ENCODE peak calls at places on chromosomes 3 and 15, in five cellular contexts. R is AG09319, H is lung, X is upper lobe of left lung, D is AG04450. U is an unnamed sample.

GRCh38 chr3:197082871-197083270 is 53.3 kb upstream of the MELTF start:
- DNase-seq in D (no peak), X (no peak), R (no peak), H (no peak), U (no peak)

GRCh38 chr15:96406701-96407100 is 76.2 kb downstream of the NR2F2 start:
- DNase-seq in H (no peak), R (no peak), X (no peak), D (no peak), U (no peak)

GRCh38 chr3:98733055-98733777 is 29.9 kb upstream of the ST3GAL6 start:
- DNase-seq in H (peak), X (peak), D (no peak), R (no peak), U (no peak)

GRCh38 chr3:162072656-162073055 is 576.0 kb downstream of the OTOL1 start:
- DNase-seq in D (no peak), X (no peak), R (no peak), H (no peak), U (no peak)

GRCh38 chr3:113284453-113285050 is 73.2 kb downstream of the BOC start:
- DNase-seq in H (no peak), D (no peak), X (no peak), R (no peak), U (no peak)

GRCh38 chr15:65962187-65962586 is 92.9 kb downstream of the RAB11A start:
- DNase-seq in H (no peak), D (no peak), R (no peak), X (no peak), U (no peak)

GRCh38 chr3:71487418-71487817 is 96.1 kb downstream of the FOXP1 start:
- DNase-seq in R (no peak), X (no peak), H (no peak), D (no peak), U (no peak)

GRCh38 chr3:197372076-197372661 is 73.8 kb upstream of the DLG1 start:
- DNase-seq in H (peak), R (peak), X (peak), D (peak), U (no peak)

GRCh38 chr15:86515625-86516024 is 436.0 kb downstream of the AGBL1 start:
- DNase-seq in D (no peak), R (no peak), X (no peak), H (no peak), U (no peak)

GRCh38 chr15:43093026-43093425 is 12.8 kb downstream of the UBR1 start:
- DNase-seq in X (no peak), D (peak), R (no peak), H (no peak), U (no peak)

GRCh38 chr3:40206522-40206921 is 103.0 kb upstream of the EIF1B start:
- DNase-seq in R (no peak), H (peak), D (no peak), X (no peak), U (no peak)

GRCh38 chr3:126964950-126965349 is 18.0 kb upstream of the PLXNA1 start:
- DNase-seq in H (no peak), X (no peak), R (no peak), D (no peak), U (peak)

GRCh38 chr3:187186801-187187421 is 10.4 kb upstream of the RTP1 start:
- DNase-seq in R (peak), H (peak), D (peak), X (peak), U (no peak)

GRCh38 chr15:40695469-40695910 is 516 bp downstream of the RAD51 start:
- DNase-seq in R (no peak), X (no peak), H (no peak), D (no peak), U (no peak)

GRCh38 chr15:89068325-89068784 is 19.9 kb upstream of the ABHD2 start:
- DNase-seq in D (peak), H (no peak), X (peak), R (peak), U (no peak)

GRCh38 chr3:17157713-17158112 is 273.0 kb downstream of the PLCL2 start:
- DNase-seq in D (no peak), H (no peak), R (no peak), X (no peak), U (no peak)

GRCh38 chr15:96340348-96340610 is 9.8 kb downstream of the NR2F2 start:
- DNase-seq in H (no peak), X (no peak), D (no peak), R (no peak), U (no peak)

DNA sequence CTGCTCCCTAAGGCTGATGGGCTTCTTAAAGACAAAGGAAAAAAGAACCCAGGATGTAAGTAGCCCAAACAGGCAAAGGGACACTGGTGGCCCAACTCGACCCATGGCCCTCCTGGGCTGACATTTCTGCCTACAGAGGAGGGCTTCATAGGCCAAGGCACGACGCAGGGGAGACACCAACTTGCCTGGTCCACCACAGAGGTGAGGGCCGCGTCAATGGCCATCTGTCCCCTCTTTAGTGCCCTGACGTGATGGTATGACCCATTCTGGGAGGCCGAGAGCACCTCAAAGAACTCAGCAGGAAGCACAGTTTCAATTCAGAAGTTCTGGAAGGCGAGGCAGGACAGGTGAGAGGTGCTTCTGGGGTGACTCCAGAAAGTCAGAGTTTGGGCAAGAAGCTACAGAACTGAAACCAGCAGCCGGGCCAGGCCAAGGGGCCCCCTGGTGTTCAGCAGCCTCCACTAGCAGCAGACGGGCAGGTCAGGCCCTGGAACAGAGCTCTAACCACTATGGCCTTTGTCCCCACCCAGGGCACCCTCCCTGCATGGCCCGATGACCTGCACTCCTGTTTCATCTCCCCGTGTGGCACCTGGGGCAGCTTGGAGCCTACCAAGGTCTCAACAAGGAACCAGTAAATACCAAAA is 45.1 kb downstream of the HMCES start:
- DNase-seq in X (no peak), R (no peak), H (no peak), D (no peak), U (no peak)
- TF ChIP-seq CTCF in X (no peak), R (peak), H (no peak), D (peak), U (peak)

DNA sequence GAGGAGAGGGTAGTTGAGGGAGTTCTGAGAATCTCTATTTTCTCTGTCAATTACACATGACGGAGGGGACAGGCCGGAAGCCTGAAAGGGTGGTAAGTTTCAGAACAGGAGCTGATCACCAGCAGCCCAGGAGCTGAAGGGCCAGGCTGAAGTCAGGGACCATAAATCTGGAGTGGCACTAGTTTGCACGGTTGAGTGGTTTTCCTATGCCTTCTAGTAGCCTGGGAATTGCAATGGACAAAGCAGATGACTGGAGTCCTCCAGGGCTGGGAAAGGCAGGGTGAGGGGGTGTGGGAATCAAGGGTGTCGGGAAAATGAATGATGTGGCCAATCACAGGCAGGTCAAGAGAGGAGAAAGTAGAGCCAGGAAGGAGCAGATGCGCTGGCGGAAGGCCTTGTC is 72.5 kb downstream of the MAGEF1 start:
- DNase-seq in X (no peak), H (no peak), D (no peak), R (no peak), U (no peak)
- TF ChIP-seq CTCF in X (no peak), H (no peak), D (no peak), R (no peak), U (no peak)

GRCh38 chr15:51444807-51445206 is 103.4 kb downstream of the GLDN start:
- DNase-seq in R (no peak), H (no peak), D (no peak), X (no peak), U (no peak)
- TF ChIP-seq CTCF in R (no peak), H (no peak), D (no peak), X (no peak), U (no peak)

GRCh38 chr15:48717458-48717857 is 71.9 kb upstream of the FBN1 start:
- DNase-seq in D (no peak), H (no peak), R (no peak), X (no peak), U (no peak)
- TF ChIP-seq CTCF in D (peak), H (no peak), R (peak), X (no peak), U (peak)

U was measured in chondrocyte.